ENCODE peak calls at places on chromosomes 3 and 15, in six cellular contexts. Y, O, B, F, K and Q are unnamed samples.

GRCh38 chr3:188527389-188527788 is 373.4 kb downstream of the LPP start:
- DNase-seq in O (no peak), F (no peak), B (no peak), K (no peak), Y (no peak), Q (no peak)

GRCh38 chr3:167740961-167741587 is 5.6 kb downstream of the SERPINI1 start:
- DNase-seq in F (peak), K (no peak), B (no peak), O (peak), Y (peak), Q (peak)

GRCh38 chr15:73560501-73561117 is 72.6 kb downstream of the NPTN start:
- DNase-seq in F (no peak), B (peak), Y (no peak), O (peak), K (peak), Q (peak)

GRCh38 chr15:43531018-43531667 is 13.7 kb downstream of the MAP1A start:
- DNase-seq in K (no peak), F (no peak), Y (no peak), B (no peak), O (no peak), Q (no peak)

GRCh38 chr3:108157275-108157674 is 64.9 kb downstream of the IFT57 start:
- DNase-seq in O (no peak), Y (no peak), B (no peak), K (no peak), F (no peak), Q (no peak)

GRCh38 chr3:21747376-21747775 is 3.6 kb downstream of the ZNF385D start:
- DNase-seq in K (no peak), O (no peak), Y (no peak), B (no peak), F (no peak), Q (no peak)

GRCh38 chr3:38985581-38985980 is 66.2 kb downstream of the SCN11A start:
- DNase-seq in O (peak), K (peak), B (no peak), Y (no peak), F (no peak), Q (no peak)

GRCh38 chr15:100897873-100898490 is 18.4 kb downstream of the ALDH1A3 start:
- DNase-seq in Y (no peak), B (no peak), K (no peak), F (no peak), O (no peak), Q (no peak)

GRCh38 chr15:96037584-96037983 is 292.9 kb upstream of the NR2F2 start:
- DNase-seq in F (no peak), O (no peak), B (peak), K (no peak), Y (no peak), Q (no peak)

GRCh38 chr15:26729030-26729429 is 43.8 kb downstream of the GABRB3 start:
- DNase-seq in Y (no peak), O (no peak), B (no peak), F (no peak), K (no peak), Q (no peak)

GRCh38 chr15:26724381-26724780 is 48.5 kb downstream of the GABRB3 start:
- DNase-seq in Y (no peak), B (no peak), O (no peak), F (no peak), K (no peak), Q (no peak)

GRCh38 chr15:26731965-26732364 is 40.9 kb downstream of the GABRB3 start:
- DNase-seq in K (no peak), B (no peak), O (no peak), F (no peak), Y (no peak), Q (no peak)

DNA sequence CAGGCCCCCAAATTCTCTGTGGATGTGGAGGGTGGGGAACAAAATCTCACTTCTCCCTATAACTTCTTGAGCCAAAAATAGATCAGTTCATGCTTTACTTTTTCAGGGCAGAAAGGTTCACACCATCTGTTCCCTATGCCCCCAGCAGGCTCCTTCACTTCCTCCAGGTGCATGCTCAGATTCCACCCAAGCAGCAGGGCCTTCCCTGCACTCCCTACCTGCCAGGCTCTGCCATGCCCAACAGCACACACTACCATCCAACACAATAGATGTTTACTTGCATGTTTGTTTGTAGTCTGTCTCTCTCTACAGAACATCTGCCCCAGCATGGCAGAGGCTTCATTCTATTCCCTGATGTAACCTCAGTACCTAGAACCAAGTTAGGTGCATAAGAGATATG is 43.3 kb downstream of the GABRB3 start:
- DNase-seq in O (no peak), B (no peak), F (no peak), K (no peak), Y (no peak), Q (no peak)
- TF ChIP-seq CTCF in O (no peak), B (no peak), F (no peak), K (no peak), Y (no peak), Q (no peak)

GRCh38 chr15:89243691-89244511 is at the start of gene FANCI:
- DNase-seq in F (peak), Y (peak), O (peak), B (peak), K (peak), Q (peak)

GRCh38 chr15:89247441-89247840 is 3.7 kb downstream of the FANCI start:
- DNase-seq in B (no peak), Y (no peak), O (no peak), K (no peak), F (no peak), Q (no peak)

GRCh38 chr15:89243046-89243690 is 611 bp upstream of the FANCI start:
- DNase-seq in F (no peak), Y (no peak), O (no peak), B (no peak), K (no peak), Q (no peak)

GRCh38 chr15:89248584-89248983 is 4.8 kb downstream of the FANCI start:
- DNase-seq in K (no peak), F (no peak), B (no peak), O (no peak), Y (no peak), Q (no peak)

DNA sequence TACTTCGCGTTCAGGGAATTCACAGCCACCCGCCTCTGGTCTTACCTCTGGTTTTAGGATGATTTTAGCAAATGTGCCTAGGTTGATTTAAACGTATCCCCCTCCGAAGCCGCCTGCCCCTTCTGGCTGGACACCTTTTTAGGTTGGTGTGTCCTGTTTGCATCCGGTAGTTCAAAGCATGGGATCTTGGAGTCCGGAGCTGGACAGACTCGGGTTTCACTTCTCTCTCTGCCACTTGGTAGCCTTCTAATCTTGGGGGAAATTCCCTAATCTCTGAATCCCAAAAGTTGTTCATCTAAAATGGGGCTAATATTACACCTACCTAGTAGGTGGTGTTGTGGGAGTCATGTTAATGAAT is 712 bp downstream of the FANCI start:
- DNase-seq in K (peak), O (no peak), B (no peak), Y (no peak), F (peak), Q (no peak)
- TF ChIP-seq CTCF in K (no peak), O (no peak), B (no peak), Y (no peak), F (no peak), Q (no peak)

DNA sequence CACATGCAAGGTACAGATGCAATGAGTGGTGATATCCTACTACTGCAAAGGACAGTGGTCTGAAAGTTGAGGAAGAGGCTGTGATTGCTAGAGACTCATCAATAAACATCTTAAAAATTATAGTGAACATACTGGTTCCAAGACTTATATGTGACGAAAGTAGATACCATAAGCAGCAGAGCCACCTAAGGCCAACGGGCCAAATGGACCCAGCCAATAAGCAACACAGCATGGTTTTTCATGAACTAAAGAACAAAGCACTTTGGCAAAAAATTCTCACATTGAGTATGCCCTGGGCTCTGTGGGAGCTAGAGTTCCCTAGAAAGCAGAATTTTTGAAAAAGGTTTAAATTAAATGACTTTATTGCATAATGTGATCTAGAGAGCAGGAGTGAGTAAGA is 272.1 kb downstream of the SI start:
- DNase-seq in F (no peak), K (no peak), Y (no peak), O (no peak), B (no peak), Q (no peak)
- TF ChIP-seq CTCF in F (no peak), K (no peak), Y (no peak), O (no peak), B (no peak), Q (no peak)

DNA sequence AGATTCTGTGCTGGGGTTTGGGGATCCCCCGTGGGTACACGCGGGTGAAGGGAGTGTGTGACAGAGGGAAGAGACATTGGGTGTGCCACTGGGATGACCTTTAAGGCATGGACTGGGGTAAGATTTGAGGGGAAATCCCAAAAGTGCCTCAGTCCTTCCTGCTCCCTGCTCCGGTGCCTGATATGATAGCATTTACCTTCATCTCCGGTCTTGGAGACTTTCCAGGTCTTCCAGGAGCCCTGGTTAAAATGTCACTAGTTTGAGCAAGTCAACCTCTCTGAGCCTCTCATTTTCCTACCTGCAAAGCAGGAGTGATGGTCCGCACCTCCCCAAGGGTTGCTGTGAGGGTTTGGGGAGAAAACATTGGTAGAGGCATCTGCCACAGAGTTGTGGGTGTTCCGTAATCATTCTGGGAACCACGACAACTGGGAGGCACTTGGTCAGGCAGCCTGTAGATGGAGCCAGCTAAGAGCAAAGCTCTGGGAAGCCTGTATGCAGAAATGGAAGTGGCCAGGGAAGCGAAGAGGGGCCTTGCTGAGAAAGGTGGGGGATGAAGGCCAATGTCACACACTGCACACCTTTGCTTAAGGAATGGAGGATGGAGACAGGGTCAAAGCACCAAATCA is 33.9 kb upstream of the KIF23 start:
- DNase-seq in K (no peak), Y (peak), B (no peak), O (peak), F (no peak), Q (no peak)
- TF ChIP-seq CTCF in K (no peak), Y (no peak), B (peak), O (peak), F (peak), Q (no peak)

DNA sequence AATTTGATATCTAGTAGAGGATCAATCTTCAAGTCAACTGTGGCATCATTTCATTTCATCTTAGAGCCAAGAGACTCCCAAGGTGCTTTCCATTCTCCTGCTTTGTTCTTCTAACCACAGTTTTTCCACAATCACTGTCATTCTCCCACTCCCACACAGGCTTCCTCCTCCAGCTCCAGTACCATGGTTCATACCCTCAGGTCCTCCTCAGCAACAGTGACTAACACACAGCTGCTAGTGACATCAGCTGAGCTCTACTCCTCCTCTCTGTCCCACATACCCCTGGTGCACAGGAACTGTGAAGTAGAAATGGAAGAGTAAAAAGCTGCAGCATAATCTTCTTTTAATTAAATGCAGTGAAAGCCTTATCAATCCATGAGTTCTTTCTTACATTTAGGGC is 200.2 kb upstream of the DPH6 start:
- DNase-seq in K (no peak), O (no peak), Y (no peak), F (no peak), B (no peak), Q (no peak)
- TF ChIP-seq CTCF in K (no peak), O (no peak), Y (no peak), F (no peak), B (no peak), Q (no peak)

GRCh38 chr3:12707425-12707824 is 43.5 kb upstream of the RAF1 start:
- DNase-seq in F (no peak), K (no peak), Y (no peak), B (no peak), O (no peak), Q (no peak)

GRCh38 chr3:12705374-12705926 is 41.5 kb upstream of the RAF1 start:
- DNase-seq in K (no peak), B (no peak), O (no peak), Y (no peak), F (no peak), Q (no peak)

GRCh38 chr3:12705981-12706380 is 42.1 kb upstream of the RAF1 start:
- DNase-seq in B (no peak), O (no peak), K (no peak), F (no peak), Y (no peak), Q (no peak)

GRCh38 chr3:12708584-12709192 is 44.8 kb upstream of the RAF1 start:
- DNase-seq in B (no peak), K (peak), F (no peak), Y (no peak), O (no peak), Q (no peak)

GRCh38 chr3:12706504-12707253 is 42.8 kb upstream of the RAF1 start:
- DNase-seq in Y (peak), K (peak), B (peak), F (peak), O (peak), Q (peak)
- TF ChIP-seq CTCF in Y (peak), K (peak), B (peak), F (peak), O (peak), Q (peak)

DNA sequence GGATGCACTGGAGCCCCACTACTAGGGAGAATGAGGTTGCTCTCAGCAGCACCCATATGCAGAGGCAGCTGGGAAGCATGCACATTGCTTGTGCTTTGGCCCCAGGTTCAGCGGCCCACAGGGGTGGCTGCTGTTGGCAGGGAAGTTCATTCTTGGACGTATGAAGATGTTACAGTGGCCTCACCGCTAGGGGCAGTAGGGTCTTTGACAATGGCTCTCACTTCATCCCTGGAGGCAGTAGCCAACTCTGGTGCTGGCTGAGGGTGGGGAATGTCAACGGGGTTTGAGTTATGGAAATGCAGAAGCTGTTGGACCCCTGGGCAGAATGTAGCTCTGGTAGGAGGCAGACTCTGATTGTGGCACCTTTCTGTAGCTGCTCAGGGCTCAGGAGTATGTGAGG is 279.9 kb downstream of the SCAPER start:
- DNase-seq in Y (no peak), F (peak), O (peak), B (no peak), K (no peak), Q (no peak)
- TF ChIP-seq CTCF in Y (no peak), F (peak), O (no peak), B (no peak), K (no peak), Q (no peak)

DNA sequence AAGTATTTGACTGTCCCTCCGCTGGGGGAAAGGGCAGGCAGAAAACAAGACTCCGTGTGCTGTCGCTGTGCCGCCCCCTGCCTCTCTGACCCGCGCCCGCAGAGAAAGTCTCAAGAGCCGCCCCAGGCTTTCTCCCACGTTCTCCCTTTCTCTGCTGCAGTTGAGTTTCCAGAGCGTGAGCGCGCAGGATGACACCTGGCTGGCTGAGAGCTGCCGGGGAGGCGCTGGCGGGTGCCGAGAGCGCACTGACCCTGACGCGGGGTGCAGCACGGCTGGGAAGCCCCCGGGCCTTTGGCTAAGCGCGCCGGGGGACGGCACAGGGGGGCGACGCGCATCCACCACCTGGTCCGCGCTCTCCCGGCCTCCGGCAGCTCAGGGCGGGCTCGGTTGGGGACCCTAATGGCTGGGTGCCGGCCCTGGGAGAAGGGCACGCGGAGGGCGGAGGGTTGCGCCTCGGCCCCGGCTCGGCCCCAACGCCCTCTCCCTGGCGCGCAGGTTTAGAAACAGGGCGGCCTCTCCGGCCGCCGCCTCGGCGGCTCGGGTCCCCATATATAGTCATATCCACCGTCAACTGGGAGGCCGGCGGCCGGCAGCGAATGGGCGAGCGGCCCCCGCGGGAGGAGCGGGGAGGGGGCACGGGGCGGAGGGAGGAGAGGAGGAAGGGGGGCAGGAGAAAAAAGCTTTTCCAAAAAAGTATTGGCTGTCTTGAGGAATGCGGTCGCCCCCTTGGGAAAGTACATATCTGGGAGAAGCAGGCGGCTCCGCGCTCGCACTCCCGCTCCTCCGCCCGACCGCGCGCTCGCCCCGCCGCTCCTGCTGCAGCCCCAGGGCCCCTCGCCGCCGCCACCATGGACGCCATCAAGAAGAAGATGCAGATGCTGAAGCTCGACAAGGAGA is at the start of gene TPM1:
- DNase-seq in O (peak), B (peak), K (peak), F (no peak), Y (peak), Q (peak)
- TF ChIP-seq CTCF in O (peak), B (no peak), K (no peak), F (no peak), Y (no peak), Q (no peak)

GRCh38 chr3:141279074-141279945 is 47.7 kb downstream of the PXYLP1 start:
- DNase-seq in Y (no peak), F (peak), O (peak), K (no peak), B (no peak), Q (peak)
- TF ChIP-seq CTCF in Y (peak), F (peak), O (peak), K (peak), B (peak), Q (peak)

DNA sequence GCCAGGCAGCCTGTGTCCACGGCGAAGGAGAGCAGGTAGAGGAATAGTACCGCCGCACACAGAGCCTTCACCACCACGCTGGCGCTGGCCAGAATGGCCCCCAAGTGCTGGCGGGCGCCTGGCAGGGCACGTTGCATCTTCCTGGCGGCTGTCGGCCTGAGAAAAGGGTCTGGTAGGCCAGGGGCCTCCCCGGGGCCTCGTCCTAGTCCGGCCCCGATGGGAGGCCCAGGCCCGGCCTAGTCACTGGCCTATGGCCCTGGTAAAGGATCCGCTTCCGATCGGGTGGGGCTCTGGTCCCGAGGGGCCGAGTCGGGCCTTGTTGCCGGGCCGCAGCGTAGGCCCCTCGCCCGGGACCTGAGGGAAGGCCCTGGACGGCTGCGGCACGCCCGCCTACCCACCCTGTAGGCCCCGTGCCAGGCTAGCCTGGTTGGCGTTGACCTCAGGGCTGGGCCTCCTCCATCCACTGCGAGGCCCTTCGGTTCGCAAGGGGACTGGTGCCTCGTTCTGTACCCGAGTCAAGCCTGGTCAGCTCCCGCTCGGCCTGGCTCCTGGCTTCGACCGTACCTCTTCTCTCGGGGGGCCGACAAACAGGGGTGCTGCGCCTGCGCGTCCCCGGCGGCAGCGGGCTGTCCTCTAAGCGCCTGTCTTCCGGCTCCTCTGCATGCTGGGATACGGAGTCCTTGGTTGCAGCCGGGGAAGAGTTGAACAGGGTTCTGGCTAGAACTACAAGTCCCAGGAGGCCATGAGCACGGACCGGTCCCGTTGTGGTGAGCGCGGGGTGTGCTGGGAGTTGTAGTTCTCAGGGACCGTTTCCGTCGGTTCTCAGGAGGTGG is at the start of gene TMEM115:
- DNase-seq in K (peak), B (peak), Y (peak), O (peak), F (peak), Q (peak)
- TF ChIP-seq CTCF in K (no peak), B (no peak), Y (no peak), O (no peak), F (no peak), Q (no peak)